ENCODE peak calls at places on chromosomes 5 and 9, in four cellular contexts. N is nephron progenitor cell, Z is lower leg skin, X is dorsolateral prefrontal cortex. H is an unnamed sample.
A peak's percentile ranks its signal among the peaks of the same experiment; 100 is the strongest.

GRCh38 chr5:100550531-100551036 is 15.4 kb downstream of the FAM174A start:
- DNase-seq in X (no peak), N (no peak), Z (no peak), H (no peak)

GRCh38 chr5:169945831-169946261 is 34.4 kb downstream of the INSYN2B start:
- DNase-seq in N (peak; percentile 5), X (peak; percentile 67), Z (peak; percentile 23), H (no peak)

GRCh38 chr5:40682431-40683017 is 2.8 kb downstream of the PTGER4 start:
- DNase-seq in X (no peak), N (no peak), Z (no peak), H (no peak)

GRCh38 chr9:38032266-38032830 is 36.7 kb downstream of the SHB start:
- DNase-seq in N (peak; percentile 40), Z (peak; percentile 43), X (no peak), H (no peak)

GRCh38 chr9:2817987-2818386 is 25.9 kb downstream of the PUM3 start:
- DNase-seq in Z (no peak), X (no peak), N (no peak), H (no peak)

GRCh38 chr9:132026932-132027585 is 52.6 kb downstream of the MED27 start:
- DNase-seq in N (no peak), X (no peak), Z (no peak), H (no peak)

GRCh38 chr5:169408735-169409134 is 107.8 kb upstream of the SLIT3 start:
- DNase-seq in N (no peak), Z (no peak), X (no peak), H (no peak)

GRCh38 chr5:135444881-135445280 is 2.3 kb downstream of the DCANP1 start:
- DNase-seq in Z (no peak), X (no peak), N (no peak), H (no peak)

GRCh38 chr5:139764250-139764791 is 31.3 kb upstream of the PSD2 start:
- DNase-seq in X (peak; percentile 79), Z (no peak), N (peak; percentile 75), H (no peak)

GRCh38 chr5:83662558-83662957 is 58.1 kb downstream of the HAPLN1 start:
- DNase-seq in N (no peak), Z (no peak), X (no peak), H (no peak)

GRCh38 chr5:96410013-96410412 is 23.0 kb downstream of the PCSK1 start:
- DNase-seq in N (no peak), Z (no peak), X (no peak), H (no peak)

GRCh38 chr5:9421823-9422354 is 124.0 kb downstream of the SEMA5A start:
- DNase-seq in X (no peak), Z (no peak), N (no peak), H (no peak)

GRCh38 chr9:11457809-11458785 is 845.3 kb upstream of the PTPRD start:
- DNase-seq in Z (no peak), N (no peak), X (no peak), H (no peak)

GRCh38 chr5:19920761-19921160 is 67.2 kb downstream of the CDH18 start:
- DNase-seq in N (no peak), Z (no peak), X (no peak), H (no peak)

GRCh38 chr9:107491081-107492053 is 1.8 kb upstream of the KLF4 start:
- DNase-seq in Z (peak; percentile 55), X (no peak), N (peak; percentile 39), H (peak; percentile 66)

GRCh38 chr9:123225995-123226394 is 42.4 kb downstream of the STRBP start:
- DNase-seq in N (no peak), X (no peak), Z (no peak), H (no peak)

GRCh38 chr5:61332891-61333350 is 863 bp downstream of the ZSWIM6 start:
- DNase-seq in X (no peak), Z (no peak), N (no peak), H (peak; percentile 74)

GRCh38 chr5:4196744-4197646 is 601.4 kb downstream of the IRX1 start:
- DNase-seq in X (no peak), N (no peak), Z (no peak), H (no peak)

GRCh38 chr5:6056280-6056679 is 322.1 kb downstream of the MED10 start:
- DNase-seq in X (no peak), N (no peak), Z (no peak), H (no peak)

GRCh38 chr5:173235499-173236394 is 741 bp upstream of the NKX2-5 start:
- DNase-seq in X (no peak), Z (no peak), N (no peak), H (no peak)
- TF ChIP-seq CTCF in X (no peak), Z (no peak), N (no peak), H (no peak)

GRCh38 chr9:127574089-127574921 is 37.8 kb upstream of the STXBP1 start:
- DNase-seq in N (no peak), Z (no peak), X (no peak), H (no peak)
- TF ChIP-seq CTCF in N (no peak), Z (no peak), X (no peak), H (no peak)

DNA sequence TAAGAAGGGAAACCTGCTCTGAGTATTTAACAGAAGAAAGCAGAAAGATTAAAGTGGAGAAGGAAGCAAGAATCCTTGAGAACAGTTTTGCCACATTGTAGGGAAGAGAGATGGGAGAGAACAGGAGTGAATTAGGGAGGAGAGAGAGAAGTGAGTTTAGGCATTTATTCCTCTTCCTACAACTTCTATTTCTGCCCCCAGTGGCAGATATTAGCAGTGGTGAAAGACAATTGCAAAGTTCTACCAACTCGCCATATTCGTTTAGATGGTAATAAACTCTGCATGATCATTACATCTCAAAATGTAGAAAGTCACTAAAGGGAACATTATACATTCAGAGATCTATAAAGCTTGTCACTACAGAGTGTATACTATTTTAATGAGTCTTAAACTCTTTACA is 440.1 kb upstream of the TRPC7 start:
- DNase-seq in N (no peak), Z (no peak), X (no peak), H (no peak)
- TF ChIP-seq CTCF in N (no peak), Z (no peak), X (no peak), H (no peak)

GRCh38 chr9:70340572-70340971 is 73.9 kb downstream of the KLF9 start:
- DNase-seq in Z (no peak), N (no peak), X (no peak), H (no peak)
- TF ChIP-seq CTCF in Z (no peak), N (peak; percentile 48), X (peak; percentile 85), H (peak; percentile 64)

DNA sequence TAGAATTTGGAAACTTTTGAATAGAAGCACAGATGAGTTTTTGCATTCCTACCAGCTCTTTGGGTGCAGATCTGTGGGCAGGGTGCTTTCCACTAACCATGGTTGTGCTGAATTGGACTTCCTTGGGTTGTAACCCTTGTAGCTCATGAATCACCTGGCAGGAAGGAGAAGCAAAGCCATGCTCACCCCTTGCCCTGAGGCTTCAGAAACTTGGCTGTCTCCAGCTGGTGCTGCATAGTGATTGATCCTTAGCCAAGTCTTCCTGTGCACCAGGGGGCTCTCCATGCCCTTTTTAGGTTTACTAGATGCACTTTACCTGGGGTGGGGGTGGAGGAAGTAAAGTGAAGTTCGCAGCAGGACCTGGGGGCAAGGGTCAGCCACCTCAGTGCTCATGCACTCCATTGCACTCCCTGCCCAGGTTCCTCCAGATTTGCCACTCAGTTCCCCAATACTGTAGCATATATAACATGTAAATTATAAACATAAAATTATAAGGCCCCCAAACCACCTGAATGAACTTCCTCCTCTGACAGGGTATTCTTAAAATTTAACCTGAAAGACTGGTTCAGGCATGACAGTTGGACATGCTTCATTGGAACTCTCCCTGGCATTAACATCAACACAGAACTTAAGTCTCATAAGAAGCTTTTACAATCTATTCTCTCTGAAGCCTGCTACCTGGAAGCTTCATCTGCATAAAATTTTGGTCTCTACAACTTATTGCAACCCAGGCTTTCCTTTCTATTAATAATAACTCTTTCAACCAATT is 25.8 kb upstream of the IFNA14 start:
- DNase-seq in Z (no peak), N (no peak), X (no peak), H (no peak)
- TF ChIP-seq CTCF in Z (no peak), N (no peak), X (no peak), H (no peak)

GRCh38 chr5:174664180-174664850 is 60.1 kb upstream of the MSX2 start:
- DNase-seq in X (no peak), N (no peak), Z (no peak), H (no peak)
- TF ChIP-seq CTCF in X (no peak), N (no peak), Z (no peak), H (no peak)

DNA sequence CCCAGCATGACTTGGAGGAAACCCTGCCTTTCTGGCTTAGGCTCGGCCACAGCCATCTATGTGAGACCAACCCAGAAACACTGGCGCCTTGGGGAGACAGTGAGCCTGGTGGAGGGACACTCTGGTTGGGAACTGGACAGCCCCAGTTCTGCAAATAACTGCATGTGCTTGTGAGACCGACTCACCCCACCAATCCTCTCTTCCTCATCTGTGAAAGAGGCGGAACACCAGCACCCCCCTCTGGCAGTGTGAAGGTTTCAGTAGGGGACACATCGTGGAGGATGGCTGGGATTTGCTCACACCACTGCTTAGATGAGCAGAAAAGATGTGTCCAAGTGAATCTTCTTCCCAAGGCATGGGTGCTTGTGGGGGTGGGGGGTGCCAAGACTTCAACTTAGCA is 43.4 kb upstream of the N4BP3 start:
- DNase-seq in N (peak; percentile 27), X (no peak), Z (no peak), H (no peak)
- TF ChIP-seq CTCF in N (no peak), X (peak; percentile 23), Z (no peak), H (peak; percentile 13)

DNA sequence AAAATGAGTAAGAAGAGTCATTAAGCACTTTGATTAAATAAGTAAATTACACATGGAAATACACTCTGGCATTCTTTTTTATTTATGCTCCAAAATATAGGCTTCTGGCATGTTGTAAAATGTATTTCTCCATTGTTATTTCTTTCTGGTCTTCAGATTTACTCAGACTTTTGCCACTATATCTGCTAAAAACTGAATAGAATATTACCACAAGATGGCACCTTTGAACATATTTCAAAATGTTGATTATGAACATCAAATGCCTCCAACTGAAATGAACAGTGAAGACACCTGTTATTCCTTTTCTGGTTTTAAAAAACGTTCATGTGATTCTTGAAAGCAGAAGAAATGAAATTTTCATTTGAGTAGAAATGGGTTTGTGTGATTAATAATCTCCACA is 23.6 kb downstream of the TYRP1 start:
- DNase-seq in Z (no peak), X (no peak), N (no peak), H (no peak)
- TF ChIP-seq CTCF in Z (no peak), X (peak; percentile 60), N (no peak), H (no peak)

DNA sequence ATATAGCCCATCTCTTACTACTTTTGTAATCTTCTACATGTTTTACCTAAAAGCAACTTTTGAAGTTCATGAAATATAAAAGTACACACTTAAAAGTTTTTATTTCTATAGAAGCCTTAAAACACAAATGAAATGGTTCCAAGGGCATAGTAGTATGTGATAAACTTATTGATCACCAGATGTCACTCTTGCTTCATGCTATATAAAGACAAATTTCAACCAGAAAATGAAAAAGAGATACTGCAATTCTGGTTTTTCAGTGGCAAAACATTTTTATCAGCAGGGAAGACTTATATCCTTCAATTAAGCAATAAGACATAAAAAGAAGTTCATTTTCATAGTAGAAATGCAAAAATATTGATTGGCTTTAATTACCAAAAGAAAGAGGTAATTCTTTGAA is 69.4 kb upstream of the FBXL17 start:
- DNase-seq in N (no peak), Z (no peak), X (no peak), H (no peak)
- TF ChIP-seq CTCF in N (peak; percentile 13), Z (no peak), X (peak; percentile 29), H (no peak)

H was measured in CD14-positive monocyte.